ENCODE peak calls at places on chromosomes 5 and 9, in six cellular contexts. One of them, this sample, is unnamed.

GRCh38 chr5:64486163-64486562 is 19.7 kb upstream of the RGS7BP start:
- ATAC-seq in K562: no peak
- ATAC-seq in GM12878: no peak
- ATAC-seq in HepG2: no peak
- ATAC-seq in A549: no peak
- ATAC-seq in upper lobe of left lung: no peak
- ATAC-seq in this sample: no peak

GRCh38 chr9:122780026-122780425 is 8.7 kb upstream of the OR5C1 start:
- ATAC-seq in GM12878: no peak
- ATAC-seq in HepG2: no peak
- ATAC-seq in A549: no peak
- ATAC-seq in K562: no peak
- ATAC-seq in upper lobe of left lung: no peak
- ATAC-seq in this sample: no peak

GRCh38 chr5:1438871-1439270 is 6.4 kb downstream of the SLC6A3 start:
- ATAC-seq in HepG2: no peak
- ATAC-seq in upper lobe of left lung: no peak
- ATAC-seq in K562: no peak
- ATAC-seq in GM12878: no peak
- ATAC-seq in A549: no peak
- ATAC-seq in this sample: no peak

GRCh38 chr5:145906401-145906800 is 30.0 kb upstream of the SH3RF2 start:
- ATAC-seq in GM12878: no peak
- ATAC-seq in upper lobe of left lung: no peak
- ATAC-seq in HepG2: no peak
- ATAC-seq in K562: no peak
- ATAC-seq in A549: no peak
- ATAC-seq in this sample: no peak

GRCh38 chr5:124919076-124919475 is 172.6 kb upstream of the ZNF608 start:
- ATAC-seq in upper lobe of left lung: no peak
- ATAC-seq in K562: no peak
- ATAC-seq in GM12878: no peak
- ATAC-seq in HepG2: no peak
- ATAC-seq in A549: no peak
- ATAC-seq in this sample: no peak

GRCh38 chr9:69044226-69045219 is 9.0 kb downstream of the FXN start:
- ATAC-seq in HepG2: no peak
- ATAC-seq in K562: peak; percentile 71
- ATAC-seq in GM12878: peak; percentile 39
- ATAC-seq in A549: no peak
- ATAC-seq in upper lobe of left lung: no peak
- ATAC-seq in this sample: no peak

GRCh38 chr5:119630752-119631440 is 1.5 kb downstream of the FAM170A start:
- ATAC-seq in upper lobe of left lung: no peak
- ATAC-seq in GM12878: peak; percentile 20
- ATAC-seq in HepG2: no peak
- ATAC-seq in K562: no peak
- ATAC-seq in A549: peak; percentile 37
- ATAC-seq in this sample: no peak

GRCh38 chr5:141524604-141525597 is 36.0 kb downstream of the PCDHGC5 start:
- ATAC-seq in GM12878: peak; percentile 91
- ATAC-seq in HepG2: peak; percentile 98
- ATAC-seq in upper lobe of left lung: peak; percentile 86
- ATAC-seq in K562: peak; percentile 94
- ATAC-seq in A549: peak; percentile 95
- ATAC-seq in this sample: peak; percentile 85

GRCh38 chr5:133932441-133933168 is 35.8 kb downstream of the C5orf15 start:
- ATAC-seq in A549: no peak
- ATAC-seq in upper lobe of left lung: peak; percentile 59
- ATAC-seq in GM12878: peak; percentile 45
- ATAC-seq in HepG2: no peak
- ATAC-seq in K562: peak; percentile 71
- ATAC-seq in this sample: no peak

GRCh38 chr9:116985636-116986414 is 298.7 kb downstream of the TRIM32 start:
- ATAC-seq in HepG2: no peak
- ATAC-seq in K562: no peak
- ATAC-seq in upper lobe of left lung: no peak
- ATAC-seq in GM12878: no peak
- ATAC-seq in A549: no peak
- ATAC-seq in this sample: no peak

GRCh38 chr9:70553718-70554673 is 139.5 kb upstream of the KLF9 start:
- ATAC-seq in K562: no peak
- ATAC-seq in upper lobe of left lung: peak; percentile 59
- ATAC-seq in A549: no peak
- ATAC-seq in HepG2: no peak
- ATAC-seq in GM12878: no peak
- ATAC-seq in this sample: peak; percentile 73

GRCh38 chr5:119346404-119346803 is 9.4 kb upstream of the TNFAIP8 start:
- ATAC-seq in GM12878: peak; percentile 1
- ATAC-seq in A549: no peak
- ATAC-seq in HepG2: no peak
- ATAC-seq in upper lobe of left lung: no peak
- ATAC-seq in K562: no peak
- ATAC-seq in this sample: no peak

GRCh38 chr5:96752341-96753016 is 55.3 kb downstream of the ERAP1 start:
- ATAC-seq in K562: peak; percentile 68
- ATAC-seq in HepG2: peak; percentile 29
- ATAC-seq in A549: peak; percentile 60
- ATAC-seq in GM12878: peak; percentile 63
- ATAC-seq in upper lobe of left lung: peak; percentile 55
- ATAC-seq in this sample: peak; percentile 57

GRCh38 chr5:151577566-151577965 is 13.6 kb downstream of the FAT2 start:
- ATAC-seq in upper lobe of left lung: peak; percentile 70
- ATAC-seq in GM12878: no peak
- ATAC-seq in K562: no peak
- ATAC-seq in A549: no peak
- ATAC-seq in HepG2: no peak
- ATAC-seq in this sample: no peak

GRCh38 chr9:99867968-99868367 is 38.5 kb upstream of the STX17 start:
- ATAC-seq in GM12878: peak; percentile 91
- ATAC-seq in K562: no peak
- ATAC-seq in HepG2: no peak
- ATAC-seq in A549: no peak
- ATAC-seq in upper lobe of left lung: no peak
- ATAC-seq in this sample: no peak

GRCh38 chr9:95350266-95350665 is 32.8 kb upstream of the FANCC start:
- ATAC-seq in K562: no peak
- ATAC-seq in A549: no peak
- ATAC-seq in HepG2: no peak
- ATAC-seq in upper lobe of left lung: no peak
- ATAC-seq in GM12878: no peak
- ATAC-seq in this sample: no peak
- H3K9me3 ChIP-seq in K562: no peaks in the 10 kb centered on the region
- H3K9me3 ChIP-seq in A549: no peaks in the 10 kb centered on the region
- H3K9me3 ChIP-seq in HepG2: no peaks in the 10 kb centered on the region
- H3K9me3 ChIP-seq in upper lobe of left lung: no peaks in the 10 kb centered on the region
- H3K9me3 ChIP-seq in GM12878: no peaks in the 10 kb centered on the region
- H3K9me3 ChIP-seq in this sample: no peaks in the 10 kb centered on the region

GRCh38 chr5:57494104-57495098 is 11.8 kb upstream of the ACTBL2 start:
- ATAC-seq in GM12878: peak; percentile 52
- ATAC-seq in K562: peak; percentile 90
- ATAC-seq in upper lobe of left lung: peak; percentile 82
- ATAC-seq in A549: peak; percentile 95
- ATAC-seq in HepG2: no peak
- ATAC-seq in this sample: no peak
- TF ChIP-seq EP300 in GM12878: no peak
- TF ChIP-seq EP300 in K562: no peak
- TF ChIP-seq EP300 in upper lobe of left lung: no peak
- TF ChIP-seq EP300 in A549: no peak
- TF ChIP-seq EP300 in HepG2: no peak
- TF ChIP-seq EP300 in this sample: no peak

GRCh38 chr5:53694520-53695022 is 134.1 kb downstream of the NDUFS4 start:
- ATAC-seq in GM12878: no peak
- ATAC-seq in HepG2: no peak
- ATAC-seq in upper lobe of left lung: no peak
- ATAC-seq in K562: no peak
- ATAC-seq in A549: no peak
- ATAC-seq in this sample: no peak
- H3K9me3 ChIP-seq in GM12878: no peaks in the 10 kb centered on the region
- H3K9me3 ChIP-seq in HepG2: peaks cover 25% of the 10 kb centered on the region
- H3K9me3 ChIP-seq in upper lobe of left lung: peaks cover 23% of the 10 kb centered on the region
- H3K9me3 ChIP-seq in K562: no peaks in the 10 kb centered on the region
- H3K9me3 ChIP-seq in A549: peaks cover 24% of the 10 kb centered on the region
- H3K9me3 ChIP-seq in this sample: peaks cover 86% of the 10 kb centered on the region

GRCh38 chr5:103258957-103259704 is 568 bp downstream of the MACIR start:
- ATAC-seq in GM12878: peak; percentile 64
- ATAC-seq in K562: peak; percentile 73
- ATAC-seq in HepG2: peak; percentile 74
- ATAC-seq in A549: peak; percentile 75
- ATAC-seq in upper lobe of left lung: peak; percentile 74
- ATAC-seq in this sample: peak; percentile 33
- TF ChIP-seq EP300 in GM12878: no peak
- TF ChIP-seq EP300 in K562: no peak
- TF ChIP-seq EP300 in HepG2: no peak
- TF ChIP-seq EP300 in A549: no peak
- TF ChIP-seq EP300 in upper lobe of left lung: no peak
- TF ChIP-seq EP300 in this sample: no peak